ENCODE peak calls at places on chromosomes 11 and 22, in four cellular contexts. B is CD8-positive, alpha-beta memory T cell; R is aorta; U is kidney. S is an unnamed sample.

GRCh38 chr22:17085277-17086091 is 684 bp downstream of the IL17RA start:
- DNase-seq in B (peak; percentile 33), R (peak; percentile 81), U (peak; percentile 83), S (peak; percentile 44)

GRCh38 chr22:37137903-37138665 is 11.6 kb downstream of the IL2RB start:
- DNase-seq in B (no peak), R (no peak), U (no peak), S (no peak)

GRCh38 chr11:25535462-25535861 is 796.5 kb upstream of the ANO3 start:
- DNase-seq in B (no peak), R (no peak), U (no peak), S (no peak)

GRCh38 chr22:27406389-27406861 is 395.1 kb downstream of the MN1 start:
- DNase-seq in B (no peak), R (no peak), U (no peak), S (no peak)

GRCh38 chr11:1481861-1482441 is 4.6 kb downstream of the MOB2 start:
- DNase-seq in B (no peak), R (peak; percentile 72), U (peak; percentile 75), S (no peak)

GRCh38 chr11:23605001-23605400 is 744.7 kb upstream of the CCDC179 start:
- DNase-seq in B (no peak), R (no peak), U (no peak), S (no peak)

GRCh38 chr11:531826-532511 is 3.4 kb downstream of the HRAS start:
- DNase-seq in B (no peak), R (peak; percentile 63), U (no peak), S (no peak)

GRCh38 chr11:118171274-118172062 is 5.0 kb downstream of the SCN2B start:
- DNase-seq in B (peak; percentile 63), R (peak; percentile 89), U (peak; percentile 87), S (peak; percentile 65)

GRCh38 chr22:49411236-49411635 is 416.4 kb downstream of the BRD1 start:
- DNase-seq in B (no peak), R (peak; percentile 28), U (no peak), S (no peak)

GRCh38 chr11:36622431-36623136 is 24.5 kb upstream of the RAG2 start:
- DNase-seq in B (no peak), R (no peak), U (no peak), S (no peak)

GRCh38 chr11:45031912-45032519 is 81.3 kb upstream of the TP53I11 start:
- DNase-seq in B (no peak), R (no peak), U (no peak), S (no peak)

GRCh38 chr11:116413861-116414260 is 358.9 kb downstream of the BUD13 start:
- DNase-seq in B (no peak), R (no peak), U (no peak), S (no peak)

GRCh38 chr11:131064373-131064991 is 148.2 kb upstream of the SNX19 start:
- DNase-seq in B (no peak), R (peak; percentile 78), U (peak; percentile 77), S (peak; percentile 29)

GRCh38 chr11:62223095-62223494 is 14.6 kb downstream of the SCGB2A1 start:
- DNase-seq in B (no peak), R (no peak), U (no peak), S (no peak)

GRCh38 chr22:35842954-35843353 is 125.3 kb downstream of the APOL5 start:
- DNase-seq in B (no peak), R (no peak), U (no peak), S (no peak)

GRCh38 chr11:11960687-11961086 is 47.7 kb downstream of the DKK3 start:
- DNase-seq in B (peak; percentile 32), R (peak; percentile 15), U (no peak), S (no peak)

GRCh38 chr11:86484164-86484794 is 109.6 kb downstream of the CCDC81 start:
- DNase-seq in B (no peak), R (peak; percentile 89), U (no peak), S (no peak)

GRCh38 chr11:62603771-62604170 is 2.1 kb upstream of the MTA2 start:
- DNase-seq in B (no peak), R (no peak), U (no peak), S (no peak)

GRCh38 chr11:131628739-131629138 is 258.3 kb downstream of the NTM start:
- DNase-seq in B (no peak), R (no peak), U (no peak), S (no peak)

GRCh38 chr11:115613986-115614625 is 109.9 kb upstream of the CADM1 start:
- DNase-seq in B (no peak), R (no peak), U (no peak), S (no peak)

GRCh38 chr11:113137735-113138529 is 176.5 kb upstream of the TTC12 start:
- DNase-seq in B (no peak), R (no peak), U (no peak), S (no peak)

GRCh38 chr22:45742866-45743450 is 71.3 kb downstream of the ATXN10 start:
- DNase-seq in B (no peak), R (no peak), U (no peak), S (no peak)

GRCh38 chr11:75689861-75690641 is 21.2 kb upstream of the MAP6 start:
- DNase-seq in B (no peak), R (no peak), U (no peak), S (no peak)

GRCh38 chr22:45006873-45007246 is 2.9 kb downstream of the PHF21B start:
- DNase-seq in B (no peak), R (no peak), U (no peak), S (no peak)

GRCh38 chr22:20021196-20022181 is 579 bp downstream of the TANGO2 start:
- DNase-seq in B (no peak), R (peak; percentile 85), U (peak; percentile 83), S (no peak)

GRCh38 chr11:64694821-64695365 is 28.1 kb downstream of the NRXN2 start:
- DNase-seq in B (no peak), R (no peak), U (no peak), S (no peak)

GRCh38 chr11:35298369-35298768 is 121.0 kb downstream of the SLC1A2 start:
- DNase-seq in B (no peak), R (no peak), U (no peak), S (no peak)

GRCh38 chr11:116224889-116225200 is 547.9 kb downstream of the BUD13 start:
- DNase-seq in B (no peak), R (no peak), U (no peak), S (no peak)

GRCh38 chr11:44536779-44537516 is 28.5 kb upstream of the CD82 start:
- DNase-seq in B (no peak), R (no peak), U (no peak), S (no peak)

GRCh38 chr11:62879150-62879549 is 1.5 kb upstream of the SLC3A2 start:
- DNase-seq in B (no peak), R (no peak), U (no peak), S (no peak)

GRCh38 chr11:120912504-120912903 is 111.4 kb upstream of the TBCEL start:
- DNase-seq in B (no peak), R (no peak), U (no peak), S (no peak)

GRCh38 chr11:69371731-69372588 is 78.0 kb downstream of the MYEOV start:
- DNase-seq in B (no peak), R (peak; percentile 65), U (no peak), S (no peak)

GRCh38 chr11:86374586-86374985 is at the start of gene CCDC81:
- DNase-seq in B (no peak), R (no peak), U (peak; percentile 67), S (no peak)

GRCh38 chr22:40121463-40121862 is 56.3 kb upstream of the TNRC6B start:
- DNase-seq in B (peak; percentile 63), R (no peak), U (no peak), S (no peak)

GRCh38 chr22:29071261-29072045 is 1.4 kb upstream of the KREMEN1 start:
- DNase-seq in B (peak; percentile 14), R (peak; percentile 82), U (peak; percentile 81), S (peak; percentile 43)
- H3K4me3 ChIP-seq in B (peak overlapping the region; percentile 55), R (peak overlapping the region; percentile 34), U (peak overlapping the region; percentile 54), S (peak overlapping the region; percentile 63)

DNA sequence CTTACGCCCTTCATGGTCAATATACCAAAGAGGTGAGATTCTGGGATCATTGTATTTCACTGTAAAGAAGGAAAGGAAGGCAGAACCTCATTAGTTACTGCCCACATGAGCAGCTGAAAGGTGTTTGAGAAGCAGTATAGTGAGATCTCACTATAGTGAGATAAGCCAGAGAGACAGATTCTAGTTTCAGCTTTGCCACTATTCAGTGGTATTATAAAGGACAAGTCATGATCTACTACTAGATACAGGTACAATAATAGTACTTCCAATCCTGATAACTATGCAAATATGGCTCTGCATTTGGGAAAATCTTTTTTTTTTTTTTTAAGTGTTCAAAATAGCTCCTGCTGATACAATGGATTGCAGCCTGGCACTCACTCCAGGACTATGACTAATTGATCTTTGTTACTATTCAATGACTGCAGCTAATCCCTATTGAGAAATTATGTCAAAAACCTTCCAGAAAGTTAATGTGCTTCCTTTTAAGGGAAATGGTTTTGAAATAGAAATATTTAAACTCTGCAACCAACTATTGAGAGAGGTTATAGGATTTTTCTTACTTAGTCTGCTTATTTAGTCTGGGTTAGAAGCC is 8.3 kb upstream of the DLAT start:
- DNase-seq in B (no peak), R (no peak), U (no peak), S (no peak)
- H3K4me3 ChIP-seq in B (no peak overlapping the region), R (no peak overlapping the region), U (no peak overlapping the region), S (no peak overlapping the region)

DNA sequence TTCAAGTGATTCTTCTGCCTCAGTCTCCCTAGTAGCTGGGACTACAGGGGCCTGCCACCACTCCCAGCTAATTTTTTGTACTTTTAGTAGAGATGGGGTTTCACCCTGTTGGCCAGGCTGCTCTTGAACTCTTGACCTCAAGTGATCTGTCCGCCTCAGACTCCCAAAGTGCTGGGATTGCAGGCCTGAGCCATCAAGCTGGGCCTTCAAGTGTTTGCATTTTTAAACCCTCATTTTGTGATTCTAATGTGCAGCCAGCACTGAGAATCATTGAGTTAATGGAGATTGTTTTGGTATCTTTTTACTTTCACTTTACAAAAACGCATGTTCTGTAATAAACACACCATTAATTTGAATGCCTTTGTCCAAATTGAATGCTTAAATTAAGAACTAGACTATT is 3.4 kb downstream of the TYR start:
- DNase-seq in B (no peak), R (no peak), U (no peak), S (no peak)
- H3K4me3 ChIP-seq in B (no peak overlapping the region), R (no peak overlapping the region), U (no peak overlapping the region), S (no peak overlapping the region)

DNA sequence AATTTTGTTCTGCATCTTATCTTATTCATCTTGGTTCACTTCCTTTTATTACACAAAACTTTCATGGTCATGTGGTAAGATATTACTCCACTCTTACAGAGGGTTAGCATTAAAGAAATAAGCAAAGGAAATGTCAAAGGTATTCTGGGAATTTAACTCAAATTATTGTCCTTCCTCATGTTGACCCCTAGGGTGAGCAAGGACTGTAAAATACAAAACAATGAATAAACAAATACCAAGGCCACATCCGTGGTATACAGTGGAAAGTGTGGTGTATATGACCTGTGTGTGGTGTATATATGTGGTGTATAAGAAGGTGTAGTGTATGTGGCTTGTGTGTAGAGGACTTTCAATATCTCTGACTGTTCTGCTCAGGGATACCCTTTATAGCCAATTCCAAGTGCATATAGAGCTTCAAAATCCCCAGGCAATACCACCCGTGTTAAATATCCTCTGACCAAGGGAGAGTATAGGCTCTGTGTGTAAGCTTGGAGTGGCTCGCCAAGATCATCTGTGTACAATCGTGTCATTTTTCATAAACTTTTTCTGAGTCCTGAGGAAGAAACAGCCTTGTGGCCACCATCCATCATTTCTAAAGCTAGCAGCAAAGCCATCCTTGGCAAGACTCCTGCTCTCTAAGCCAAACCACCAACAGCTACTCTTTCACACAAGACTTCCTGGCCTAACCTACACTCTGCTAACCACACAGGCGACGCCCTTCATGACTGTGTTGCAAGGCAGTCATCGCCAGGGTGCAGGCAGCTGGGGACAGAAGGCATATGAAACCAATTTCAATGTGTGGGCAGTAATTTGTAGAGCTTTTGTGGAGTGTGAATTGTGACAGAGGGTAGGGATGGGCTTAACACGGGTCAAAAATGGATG is 548.0 kb downstream of the ETS1 start:
- DNase-seq in B (peak; percentile 76), R (no peak), U (peak; percentile 78), S (peak; percentile 54)
- H3K4me3 ChIP-seq in B (peak overlapping the region; percentile 41), R (no peak overlapping the region), U (no peak overlapping the region), S (peak overlapping the region; percentile 78)